ENCODE peak calls at places on chromosomes 16 and 17, in ten cellular contexts. One of them, this sample, is unnamed.

GRCh38 chr16:84155226-84155625 is 10.1 kb downstream of the DNAAF1 start:
- DNase-seq in brain microvascular endothelial cell: no peak
- DNase-seq in stimulated activated naive CD8-positive, alpha-beta T cell treated with anti-CD3 and anti-CD28 coated beads, Interleukin-15, Interleukin-2, amounts not matched to agents 100 U/mL and 50 U/mL, for 24 hours: no peak
- DNase-seq in stimulated activated CD4-positive, alpha-beta T cell treated with anti-CD3 and anti-CD28 coated beads, Interleukin-1b, Interleukin-23, amount 100 ng/mL, for 48 hours: no peak
- DNase-seq in HFFc6: no peak
- DNase-seq in activated CD4-positive, CD25-positive, alpha-beta regulatory T cell: no peak
- DNase-seq in left cardiac atrium: no peak
- DNase-seq in amniotic stem cell: no peak
- DNase-seq in uterus: no peak
- DNase-seq in T follicular helper cell: no peak
- DNase-seq in this sample: no peak

GRCh38 chr16:10981697-10982216 is 37.4 kb downstream of the CLEC16A start:
- DNase-seq in brain microvascular endothelial cell: no peak
- DNase-seq in stimulated activated naive CD8-positive, alpha-beta T cell treated with anti-CD3 and anti-CD28 coated beads, Interleukin-15, Interleukin-2, amounts not matched to agents 100 U/mL and 50 U/mL, for 24 hours: peak
- DNase-seq in stimulated activated CD4-positive, alpha-beta T cell treated with anti-CD3 and anti-CD28 coated beads, Interleukin-1b, Interleukin-23, amount 100 ng/mL, for 48 hours: peak
- DNase-seq in HFFc6: peak
- DNase-seq in activated CD4-positive, CD25-positive, alpha-beta regulatory T cell: peak
- DNase-seq in left cardiac atrium: no peak
- DNase-seq in amniotic stem cell: no peak
- DNase-seq in uterus: no peak
- DNase-seq in T follicular helper cell: no peak
- DNase-seq in this sample: no peak

GRCh38 chr16:566475-567361 is at the start of gene NHLRC4:
- DNase-seq in brain microvascular endothelial cell: peak
- DNase-seq in stimulated activated naive CD8-positive, alpha-beta T cell treated with anti-CD3 and anti-CD28 coated beads, Interleukin-15, Interleukin-2, amounts not matched to agents 100 U/mL and 50 U/mL, for 24 hours: peak
- DNase-seq in stimulated activated CD4-positive, alpha-beta T cell treated with anti-CD3 and anti-CD28 coated beads, Interleukin-1b, Interleukin-23, amount 100 ng/mL, for 48 hours: peak
- DNase-seq in HFFc6: no peak
- DNase-seq in activated CD4-positive, CD25-positive, alpha-beta regulatory T cell: no peak
- DNase-seq in left cardiac atrium: peak
- DNase-seq in amniotic stem cell: no peak
- DNase-seq in uterus: peak
- DNase-seq in T follicular helper cell: peak
- DNase-seq in this sample: peak

GRCh38 chr17:67434061-67434525 is 57.0 kb downstream of the PITPNC1 start:
- DNase-seq in brain microvascular endothelial cell: no peak
- DNase-seq in stimulated activated naive CD8-positive, alpha-beta T cell treated with anti-CD3 and anti-CD28 coated beads, Interleukin-15, Interleukin-2, amounts not matched to agents 100 U/mL and 50 U/mL, for 24 hours: peak
- DNase-seq in stimulated activated CD4-positive, alpha-beta T cell treated with anti-CD3 and anti-CD28 coated beads, Interleukin-1b, Interleukin-23, amount 100 ng/mL, for 48 hours: peak
- DNase-seq in HFFc6: no peak
- DNase-seq in activated CD4-positive, CD25-positive, alpha-beta regulatory T cell: no peak
- DNase-seq in left cardiac atrium: peak
- DNase-seq in amniotic stem cell: no peak
- DNase-seq in uterus: no peak
- DNase-seq in T follicular helper cell: peak
- DNase-seq in this sample: peak

GRCh38 chr17:76811028-76811427 is 57.2 kb upstream of the MGAT5B start:
- DNase-seq in brain microvascular endothelial cell: no peak
- DNase-seq in stimulated activated naive CD8-positive, alpha-beta T cell treated with anti-CD3 and anti-CD28 coated beads, Interleukin-15, Interleukin-2, amounts not matched to agents 100 U/mL and 50 U/mL, for 24 hours: no peak
- DNase-seq in stimulated activated CD4-positive, alpha-beta T cell treated with anti-CD3 and anti-CD28 coated beads, Interleukin-1b, Interleukin-23, amount 100 ng/mL, for 48 hours: no peak
- DNase-seq in HFFc6: no peak
- DNase-seq in activated CD4-positive, CD25-positive, alpha-beta regulatory T cell: no peak
- DNase-seq in left cardiac atrium: no peak
- DNase-seq in amniotic stem cell: no peak
- DNase-seq in uterus: no peak
- DNase-seq in T follicular helper cell: no peak
- DNase-seq in this sample: no peak

GRCh38 chr16:51113254-51114125 is 37.6 kb downstream of the SALL1 start:
- DNase-seq in brain microvascular endothelial cell: no peak
- DNase-seq in stimulated activated naive CD8-positive, alpha-beta T cell treated with anti-CD3 and anti-CD28 coated beads, Interleukin-15, Interleukin-2, amounts not matched to agents 100 U/mL and 50 U/mL, for 24 hours: no peak
- DNase-seq in stimulated activated CD4-positive, alpha-beta T cell treated with anti-CD3 and anti-CD28 coated beads, Interleukin-1b, Interleukin-23, amount 100 ng/mL, for 48 hours: no peak
- DNase-seq in HFFc6: no peak
- DNase-seq in activated CD4-positive, CD25-positive, alpha-beta regulatory T cell: no peak
- DNase-seq in left cardiac atrium: no peak
- DNase-seq in amniotic stem cell: no peak
- DNase-seq in uterus: no peak
- DNase-seq in T follicular helper cell: no peak
- DNase-seq in this sample: no peak

GRCh38 chr17:3602499-3602898 is 6.7 kb downstream of the TRPV1 start:
- DNase-seq in brain microvascular endothelial cell: no peak
- DNase-seq in stimulated activated naive CD8-positive, alpha-beta T cell treated with anti-CD3 and anti-CD28 coated beads, Interleukin-15, Interleukin-2, amounts not matched to agents 100 U/mL and 50 U/mL, for 24 hours: peak
- DNase-seq in stimulated activated CD4-positive, alpha-beta T cell treated with anti-CD3 and anti-CD28 coated beads, Interleukin-1b, Interleukin-23, amount 100 ng/mL, for 48 hours: no peak
- DNase-seq in HFFc6: no peak
- DNase-seq in activated CD4-positive, CD25-positive, alpha-beta regulatory T cell: no peak
- DNase-seq in left cardiac atrium: peak
- DNase-seq in amniotic stem cell: no peak
- DNase-seq in uterus: no peak
- DNase-seq in T follicular helper cell: no peak
- DNase-seq in this sample: no peak

GRCh38 chr17:64063766-64064224 is 43.4 kb upstream of the ICAM2 start:
- DNase-seq in brain microvascular endothelial cell: peak
- DNase-seq in stimulated activated naive CD8-positive, alpha-beta T cell treated with anti-CD3 and anti-CD28 coated beads, Interleukin-15, Interleukin-2, amounts not matched to agents 100 U/mL and 50 U/mL, for 24 hours: peak
- DNase-seq in stimulated activated CD4-positive, alpha-beta T cell treated with anti-CD3 and anti-CD28 coated beads, Interleukin-1b, Interleukin-23, amount 100 ng/mL, for 48 hours: peak
- DNase-seq in HFFc6: no peak
- DNase-seq in activated CD4-positive, CD25-positive, alpha-beta regulatory T cell: no peak
- DNase-seq in left cardiac atrium: peak
- DNase-seq in amniotic stem cell: no peak
- DNase-seq in uterus: peak
- DNase-seq in T follicular helper cell: peak
- DNase-seq in this sample: peak

GRCh38 chr16:53822936-53823529 is 119.1 kb downstream of the FTO start:
- DNase-seq in brain microvascular endothelial cell: no peak
- DNase-seq in stimulated activated naive CD8-positive, alpha-beta T cell treated with anti-CD3 and anti-CD28 coated beads, Interleukin-15, Interleukin-2, amounts not matched to agents 100 U/mL and 50 U/mL, for 24 hours: no peak
- DNase-seq in stimulated activated CD4-positive, alpha-beta T cell treated with anti-CD3 and anti-CD28 coated beads, Interleukin-1b, Interleukin-23, amount 100 ng/mL, for 48 hours: no peak
- DNase-seq in HFFc6: peak
- DNase-seq in activated CD4-positive, CD25-positive, alpha-beta regulatory T cell: no peak
- DNase-seq in left cardiac atrium: no peak
- DNase-seq in amniotic stem cell: no peak
- DNase-seq in uterus: no peak
- DNase-seq in T follicular helper cell: no peak
- DNase-seq in this sample: no peak

GRCh38 chr16:66741131-66741900 is 10.1 kb downstream of the DYNC1LI2 start:
- DNase-seq in brain microvascular endothelial cell: peak
- DNase-seq in stimulated activated naive CD8-positive, alpha-beta T cell treated with anti-CD3 and anti-CD28 coated beads, Interleukin-15, Interleukin-2, amounts not matched to agents 100 U/mL and 50 U/mL, for 24 hours: no peak
- DNase-seq in stimulated activated CD4-positive, alpha-beta T cell treated with anti-CD3 and anti-CD28 coated beads, Interleukin-1b, Interleukin-23, amount 100 ng/mL, for 48 hours: no peak
- DNase-seq in HFFc6: peak
- DNase-seq in activated CD4-positive, CD25-positive, alpha-beta regulatory T cell: no peak
- DNase-seq in left cardiac atrium: peak
- DNase-seq in amniotic stem cell: peak
- DNase-seq in uterus: peak
- DNase-seq in T follicular helper cell: no peak
- DNase-seq in this sample: peak

GRCh38 chr16:62891-63290 is 9.3 kb downstream of the SNRNP25 start:
- DNase-seq in brain microvascular endothelial cell: no peak
- DNase-seq in stimulated activated naive CD8-positive, alpha-beta T cell treated with anti-CD3 and anti-CD28 coated beads, Interleukin-15, Interleukin-2, amounts not matched to agents 100 U/mL and 50 U/mL, for 24 hours: no peak
- DNase-seq in stimulated activated CD4-positive, alpha-beta T cell treated with anti-CD3 and anti-CD28 coated beads, Interleukin-1b, Interleukin-23, amount 100 ng/mL, for 48 hours: no peak
- DNase-seq in HFFc6: no peak
- DNase-seq in activated CD4-positive, CD25-positive, alpha-beta regulatory T cell: no peak
- DNase-seq in left cardiac atrium: peak
- DNase-seq in amniotic stem cell: no peak
- DNase-seq in uterus: no peak
- DNase-seq in T follicular helper cell: no peak
- DNase-seq in this sample: no peak

GRCh38 chr17:66952031-66952524 is 12.4 kb upstream of the CACNG4 start:
- DNase-seq in brain microvascular endothelial cell: peak
- DNase-seq in stimulated activated naive CD8-positive, alpha-beta T cell treated with anti-CD3 and anti-CD28 coated beads, Interleukin-15, Interleukin-2, amounts not matched to agents 100 U/mL and 50 U/mL, for 24 hours: no peak
- DNase-seq in stimulated activated CD4-positive, alpha-beta T cell treated with anti-CD3 and anti-CD28 coated beads, Interleukin-1b, Interleukin-23, amount 100 ng/mL, for 48 hours: no peak
- DNase-seq in HFFc6: peak
- DNase-seq in activated CD4-positive, CD25-positive, alpha-beta regulatory T cell: no peak
- DNase-seq in left cardiac atrium: no peak
- DNase-seq in amniotic stem cell: peak
- DNase-seq in uterus: peak
- DNase-seq in T follicular helper cell: no peak
- DNase-seq in this sample: peak

GRCh38 chr17:77471984-77472836 is 331.4 kb downstream of the SEC14L1 start:
- DNase-seq in brain microvascular endothelial cell: no peak
- DNase-seq in stimulated activated naive CD8-positive, alpha-beta T cell treated with anti-CD3 and anti-CD28 coated beads, Interleukin-15, Interleukin-2, amounts not matched to agents 100 U/mL and 50 U/mL, for 24 hours: no peak
- DNase-seq in stimulated activated CD4-positive, alpha-beta T cell treated with anti-CD3 and anti-CD28 coated beads, Interleukin-1b, Interleukin-23, amount 100 ng/mL, for 48 hours: peak
- DNase-seq in HFFc6: peak
- DNase-seq in activated CD4-positive, CD25-positive, alpha-beta regulatory T cell: no peak
- DNase-seq in left cardiac atrium: peak
- DNase-seq in amniotic stem cell: no peak
- DNase-seq in uterus: peak
- DNase-seq in T follicular helper cell: no peak
- DNase-seq in this sample: peak

GRCh38 chr17:63488851-63489250 is 12.0 kb downstream of the ACE start:
- DNase-seq in brain microvascular endothelial cell: no peak
- DNase-seq in stimulated activated naive CD8-positive, alpha-beta T cell treated with anti-CD3 and anti-CD28 coated beads, Interleukin-15, Interleukin-2, amounts not matched to agents 100 U/mL and 50 U/mL, for 24 hours: no peak
- DNase-seq in stimulated activated CD4-positive, alpha-beta T cell treated with anti-CD3 and anti-CD28 coated beads, Interleukin-1b, Interleukin-23, amount 100 ng/mL, for 48 hours: no peak
- DNase-seq in HFFc6: no peak
- DNase-seq in activated CD4-positive, CD25-positive, alpha-beta regulatory T cell: no peak
- DNase-seq in left cardiac atrium: no peak
- DNase-seq in amniotic stem cell: no peak
- DNase-seq in uterus: no peak
- DNase-seq in T follicular helper cell: no peak
- DNase-seq in this sample: no peak

GRCh38 chr16:85316321-85316919 is 204.1 kb upstream of the CIBAR2 start:
- DNase-seq in brain microvascular endothelial cell: no peak
- DNase-seq in stimulated activated naive CD8-positive, alpha-beta T cell treated with anti-CD3 and anti-CD28 coated beads, Interleukin-15, Interleukin-2, amounts not matched to agents 100 U/mL and 50 U/mL, for 24 hours: peak
- DNase-seq in stimulated activated CD4-positive, alpha-beta T cell treated with anti-CD3 and anti-CD28 coated beads, Interleukin-1b, Interleukin-23, amount 100 ng/mL, for 48 hours: peak
- DNase-seq in HFFc6: peak
- DNase-seq in activated CD4-positive, CD25-positive, alpha-beta regulatory T cell: no peak
- DNase-seq in left cardiac atrium: peak
- DNase-seq in amniotic stem cell: peak
- DNase-seq in uterus: no peak
- DNase-seq in T follicular helper cell: no peak
- DNase-seq in this sample: peak

GRCh38 chr16:4593069-4593468 is 21.6 kb downstream of the UBALD1 start:
- DNase-seq in brain microvascular endothelial cell: no peak
- DNase-seq in stimulated activated naive CD8-positive, alpha-beta T cell treated with anti-CD3 and anti-CD28 coated beads, Interleukin-15, Interleukin-2, amounts not matched to agents 100 U/mL and 50 U/mL, for 24 hours: no peak
- DNase-seq in stimulated activated CD4-positive, alpha-beta T cell treated with anti-CD3 and anti-CD28 coated beads, Interleukin-1b, Interleukin-23, amount 100 ng/mL, for 48 hours: no peak
- DNase-seq in HFFc6: no peak
- DNase-seq in activated CD4-positive, CD25-positive, alpha-beta regulatory T cell: no peak
- DNase-seq in left cardiac atrium: no peak
- DNase-seq in amniotic stem cell: no peak
- DNase-seq in uterus: no peak
- DNase-seq in T follicular helper cell: no peak
- DNase-seq in this sample: no peak

GRCh38 chr16:1389762-1390161 is 24.7 kb downstream of the UNKL start:
- DNase-seq in brain microvascular endothelial cell: no peak
- DNase-seq in stimulated activated naive CD8-positive, alpha-beta T cell treated with anti-CD3 and anti-CD28 coated beads, Interleukin-15, Interleukin-2, amounts not matched to agents 100 U/mL and 50 U/mL, for 24 hours: no peak
- DNase-seq in stimulated activated CD4-positive, alpha-beta T cell treated with anti-CD3 and anti-CD28 coated beads, Interleukin-1b, Interleukin-23, amount 100 ng/mL, for 48 hours: no peak
- DNase-seq in HFFc6: no peak
- DNase-seq in activated CD4-positive, CD25-positive, alpha-beta regulatory T cell: no peak
- DNase-seq in left cardiac atrium: no peak
- DNase-seq in amniotic stem cell: no peak
- DNase-seq in uterus: no peak
- DNase-seq in T follicular helper cell: no peak
- DNase-seq in this sample: no peak

GRCh38 chr17:58591455-58591854 is 77.0 kb upstream of the MTMR4 start:
- DNase-seq in brain microvascular endothelial cell: no peak
- DNase-seq in stimulated activated naive CD8-positive, alpha-beta T cell treated with anti-CD3 and anti-CD28 coated beads, Interleukin-15, Interleukin-2, amounts not matched to agents 100 U/mL and 50 U/mL, for 24 hours: no peak
- DNase-seq in stimulated activated CD4-positive, alpha-beta T cell treated with anti-CD3 and anti-CD28 coated beads, Interleukin-1b, Interleukin-23, amount 100 ng/mL, for 48 hours: no peak
- DNase-seq in HFFc6: no peak
- DNase-seq in activated CD4-positive, CD25-positive, alpha-beta regulatory T cell: no peak
- DNase-seq in left cardiac atrium: no peak
- DNase-seq in amniotic stem cell: no peak
- DNase-seq in uterus: no peak
- DNase-seq in T follicular helper cell: no peak
- DNase-seq in this sample: no peak

GRCh38 chr17:74212913-74213791 is at the start of gene TTYH2:
- DNase-seq in brain microvascular endothelial cell: peak
- DNase-seq in stimulated activated naive CD8-positive, alpha-beta T cell treated with anti-CD3 and anti-CD28 coated beads, Interleukin-15, Interleukin-2, amounts not matched to agents 100 U/mL and 50 U/mL, for 24 hours: peak
- DNase-seq in stimulated activated CD4-positive, alpha-beta T cell treated with anti-CD3 and anti-CD28 coated beads, Interleukin-1b, Interleukin-23, amount 100 ng/mL, for 48 hours: peak
- DNase-seq in HFFc6: peak
- DNase-seq in activated CD4-positive, CD25-positive, alpha-beta regulatory T cell: peak
- DNase-seq in left cardiac atrium: peak
- DNase-seq in amniotic stem cell: peak
- DNase-seq in uterus: peak
- DNase-seq in T follicular helper cell: peak
- DNase-seq in this sample: peak

This sample was measured in thyroid gland.